ENCODE peak calls at places on chromosomes 3 and 15, in five cellular contexts. K is endothelial cell of umbilical vein, G is K562, S is GM12878, Q is HCT116. B is an unnamed sample.
A peak's percentile ranks its signal among the peaks of the same experiment; 100 is the strongest.

GRCh38 chr3:13544293-13544831 is 4.6 kb upstream of the FBLN2 start:
- DNase-seq in K (no peak), G (no peak), S (no peak), Q (no peak), B (no peak)

GRCh38 chr3:19881036-19881435 is 53.0 kb downstream of the EFHB start:
- DNase-seq in K (no peak), G (no peak), S (no peak), Q (no peak), B (no peak)

GRCh38 chr15:100958326-100959065 is 39.3 kb downstream of the LRRK1 start:
- DNase-seq in K (peak; percentile 50), G (no peak), S (no peak), Q (no peak), B (no peak)

GRCh38 chr15:42143356-42143755 is 13.1 kb downstream of the PLA2G4F start:
- DNase-seq in K (no peak), G (no peak), S (no peak), Q (no peak), B (no peak)

GRCh38 chr15:67563961-67564570 is 21.6 kb downstream of the MAP2K5 start:
- DNase-seq in K (no peak), G (no peak), S (no peak), Q (no peak), B (no peak)

GRCh38 chr3:50624634-50625033 is 7.7 kb downstream of the MAPKAPK3 start:
- DNase-seq in K (no peak), G (no peak), S (no peak), Q (no peak), B (no peak)

GRCh38 chr3:135310317-135310716 is 515.3 kb downstream of the EPHB1 start:
- DNase-seq in K (no peak), G (no peak), S (peak; percentile 9), Q (no peak), B (no peak)

GRCh38 chr15:26806161-26806560 is 33.3 kb upstream of the GABRB3 start:
- DNase-seq in K (no peak), G (no peak), S (no peak), Q (no peak), B (no peak)

GRCh38 chr15:39621210-39621609 is 40.3 kb downstream of the THBS1 start:
- DNase-seq in K (peak; percentile 87), G (no peak), S (no peak), Q (no peak), B (no peak)

GRCh38 chr3:32347286-32348125 is 44.1 kb upstream of the CMTM7 start:
- DNase-seq in K (no peak), G (no peak), S (no peak), Q (no peak), B (no peak)

GRCh38 chr3:4977889-4978258 is 1.4 kb upstream of the BHLHE40 start:
- DNase-seq in K (no peak), G (no peak), S (no peak), Q (no peak), B (no peak)

GRCh38 chr15:95265419-95265997 is 1034.1 kb downstream of the MCTP2 start:
- DNase-seq in K (no peak), G (no peak), S (no peak), Q (no peak), B (no peak)

DNA sequence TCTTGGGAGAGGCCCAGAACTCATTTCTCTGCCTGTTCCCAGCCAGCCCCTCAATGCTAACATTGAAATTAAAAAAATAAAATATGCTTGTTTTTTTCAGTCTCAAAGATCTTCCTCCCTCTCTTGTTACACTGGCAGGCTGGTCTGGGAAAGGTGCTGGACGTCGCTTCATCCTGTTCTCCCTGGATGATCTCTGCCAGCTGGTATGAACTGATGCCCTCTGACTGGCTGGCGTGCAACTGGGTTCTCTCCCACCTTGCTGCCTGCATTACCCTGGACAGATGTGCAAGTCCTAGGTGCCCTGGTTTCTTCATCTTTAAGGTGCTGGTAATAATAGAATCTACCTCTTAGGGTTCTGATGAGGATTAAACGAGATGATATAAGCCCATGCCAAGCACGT is 263.9 kb upstream of the PROK2 start:
- DNase-seq in K (no peak), G (no peak), S (no peak), Q (no peak), B (no peak)
- TF ChIP-seq EZH2 in K (no peak), G (no peak), S (no peak), Q (no peak), B (no peak)

DNA sequence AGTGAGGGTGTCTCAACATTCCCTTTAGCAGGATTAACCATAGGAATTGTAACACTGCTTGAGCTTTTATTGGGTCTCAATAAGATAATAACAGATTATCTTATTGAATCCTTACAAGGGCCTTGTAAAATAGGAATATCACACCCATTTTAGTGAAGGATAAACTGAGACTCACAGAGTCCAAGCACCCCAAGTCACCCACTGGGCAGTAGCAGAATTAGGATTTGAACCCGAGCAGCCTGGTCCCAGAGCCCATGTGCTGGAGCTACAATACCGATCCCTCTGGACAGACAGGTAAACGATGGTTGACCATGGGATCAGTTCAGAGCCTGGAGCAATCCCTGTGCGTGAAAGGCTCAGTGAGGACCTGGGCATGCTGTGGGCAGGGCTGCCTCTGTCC is 56.3 kb upstream of the MRPS22 start:
- DNase-seq in K (no peak), G (no peak), S (no peak), Q (no peak), B (no peak)
- TF ChIP-seq POLR2AphosphoS5 in K (no peak), G (no peak), S (no peak), Q (no peak), B (no peak)

GRCh38 chr3:182912476-182912875 is 67.9 kb downstream of the DCUN1D1 start:
- DNase-seq in K (no peak), G (no peak), S (no peak), Q (no peak), B (no peak)
- H3K9ac ChIP-seq in K (no peak overlapping the region), G (no peak overlapping the region), S (no peak overlapping the region), Q (no peak overlapping the region), B (no peak overlapping the region)

GRCh38 chr3:141231923-141232861 is 567 bp downstream of the PXYLP1 start:
- DNase-seq in K (peak; percentile 16), G (peak; percentile 46), S (no peak), Q (no peak), B (no peak)
- TF ChIP-seq EZH2 in K (peak; percentile 77), G (no peak), S (no peak), Q (no peak), B (no peak)